ENCODE peak calls at places on chromosomes 13 and 19, in nine cellular contexts. Y, I, W, R, B, X, V, A and H are unnamed samples.

GRCh38 chr13:30685320-30685859 is 50.0 kb upstream of the ALOX5AP start:
- DNase-seq in Y (no peak), I (no peak), W (no peak), R (no peak), B (no peak), X (no peak), V (no peak), A (no peak), H (no peak)

GRCh38 chr13:23458972-23459371 is 25.5 kb upstream of the SACS start:
- DNase-seq in Y (no peak), I (no peak), W (no peak), R (no peak), B (no peak), X (no peak), V (no peak), A (no peak), H (no peak)

GRCh38 chr13:22915442-22916082 is 265.2 kb upstream of the SGCG start:
- DNase-seq in Y (peak), I (peak), W (no peak), R (no peak), B (peak), X (peak), V (no peak), A (peak), H (no peak)

GRCh38 chr19:39113199-39113598 is 12.4 kb upstream of the PAK4 start:
- DNase-seq in Y (no peak), I (no peak), W (no peak), R (no peak), B (no peak), X (no peak), V (no peak), A (no peak), H (no peak)

GRCh38 chr19:35718345-35719041 is 690 bp downstream of the KMT2B start:
- DNase-seq in Y (peak), I (no peak), W (peak), R (no peak), B (peak), X (peak), V (no peak), A (no peak), H (peak)

GRCh38 chr19:45496349-45496953 is 396 bp downstream of the RTN2 start:
- DNase-seq in Y (no peak), I (peak), W (no peak), R (no peak), B (peak), X (no peak), V (no peak), A (peak), H (peak)

GRCh38 chr19:4295972-4296771 is 6.0 kb downstream of the TMIGD2 start:
- DNase-seq in Y (no peak), I (peak), W (no peak), R (no peak), B (no peak), X (peak), V (no peak), A (no peak), H (no peak)

GRCh38 chr13:59305896-59306295 is 857.8 kb downstream of the DIAPH3 start:
- DNase-seq in Y (no peak), I (no peak), W (no peak), R (no peak), B (no peak), X (no peak), V (no peak), A (no peak), H (no peak)

GRCh38 chr13:88118952-88119351 is 447.8 kb downstream of the SLITRK5 start:
- DNase-seq in Y (no peak), I (no peak), W (no peak), R (no peak), B (no peak), X (no peak), V (no peak), A (no peak), H (no peak)

GRCh38 chr19:21934593-21934992 is 76.2 kb downstream of the ZNF208 start:
- DNase-seq in Y (no peak), I (no peak), W (no peak), R (no peak), B (no peak), X (no peak), V (no peak), A (no peak), H (no peak)

GRCh38 chr13:92136449-92137180 is 738.2 kb downstream of the GPC5 start:
- DNase-seq in Y (no peak), I (no peak), W (no peak), R (no peak), B (no peak), X (no peak), V (no peak), A (no peak), H (no peak)

GRCh38 chr19:34645551-34645950 is 31.4 kb downstream of the SCGB2B2 start:
- DNase-seq in Y (no peak), I (no peak), W (no peak), R (no peak), B (peak), X (no peak), V (no peak), A (no peak), H (no peak)

GRCh38 chr13:81987677-81988357 is 1646.9 kb upstream of the SPRY2 start:
- DNase-seq in Y (no peak), I (no peak), W (no peak), R (no peak), B (no peak), X (no peak), V (no peak), A (no peak), H (no peak)

GRCh38 chr19:12485571-12485970 is 955 bp upstream of the ZNF709 start:
- DNase-seq in Y (no peak), I (no peak), W (no peak), R (no peak), B (no peak), X (no peak), V (no peak), A (no peak), H (no peak)

GRCh38 chr19:31378404-31378803 is 29.2 kb upstream of the TSHZ3 start:
- DNase-seq in Y (peak), I (no peak), W (no peak), R (no peak), B (no peak), X (peak), V (no peak), A (peak), H (peak)

GRCh38 chr19:4744451-4745170 is 21.0 kb upstream of the DPP9 start:
- DNase-seq in Y (no peak), I (no peak), W (no peak), R (no peak), B (no peak), X (peak), V (no peak), A (peak), H (peak)

GRCh38 chr13:48185018-48185417 is 48.0 kb upstream of the ITM2B start:
- DNase-seq in Y (no peak), I (no peak), W (no peak), R (no peak), B (no peak), X (no peak), V (no peak), A (no peak), H (no peak)

GRCh38 chr13:81048026-81048461 is 707.1 kb upstream of the SPRY2 start:
- DNase-seq in Y (no peak), I (no peak), W (no peak), R (no peak), B (no peak), X (no peak), V (no peak), A (no peak), H (no peak)

GRCh38 chr13:67754016-67754415 is 523.9 kb upstream of the PCDH9 start:
- DNase-seq in Y (no peak), I (no peak), W (no peak), R (no peak), B (no peak), X (no peak), V (no peak), A (no peak), H (no peak)

GRCh38 chr19:15331419-15332310 is 674 bp downstream of the BRD4 start:
- DNase-seq in Y (peak), I (peak), W (peak), R (peak), B (peak), X (peak), V (no peak), A (peak), H (peak)

GRCh38 chr13:47175172-47175806 is 278.4 kb upstream of the HTR2A start:
- DNase-seq in Y (no peak), I (no peak), W (no peak), R (no peak), B (no peak), X (no peak), V (no peak), A (no peak), H (no peak)

GRCh38 chr19:35715981-35716734 is 1.6 kb upstream of the KMT2B start:
- DNase-seq in Y (peak), I (no peak), W (peak), R (no peak), B (peak), X (peak), V (no peak), A (peak), H (peak)

GRCh38 chr19:30883071-30883470 is 466.2 kb downstream of the TSHZ3 start:
- DNase-seq in Y (no peak), I (peak), W (no peak), R (no peak), B (no peak), X (no peak), V (no peak), A (no peak), H (no peak)

GRCh38 chr19:19140476-19140875 is 2.2 kb upstream of the TMEM161A start:
- DNase-seq in Y (no peak), I (peak), W (no peak), R (no peak), B (no peak), X (no peak), V (no peak), A (no peak), H (no peak)

GRCh38 chr19:6478815-6479214 is 2.8 kb downstream of the DENND1C start:
- DNase-seq in Y (no peak), I (no peak), W (no peak), R (no peak), B (no peak), X (no peak), V (no peak), A (no peak), H (no peak)
- H3K27ac ChIP-seq in Y (no peak), I (no peak), W (no peak), R (peak), B (no peak), X (no peak), V (no peak), A (no peak), H (no peak)

DNA sequence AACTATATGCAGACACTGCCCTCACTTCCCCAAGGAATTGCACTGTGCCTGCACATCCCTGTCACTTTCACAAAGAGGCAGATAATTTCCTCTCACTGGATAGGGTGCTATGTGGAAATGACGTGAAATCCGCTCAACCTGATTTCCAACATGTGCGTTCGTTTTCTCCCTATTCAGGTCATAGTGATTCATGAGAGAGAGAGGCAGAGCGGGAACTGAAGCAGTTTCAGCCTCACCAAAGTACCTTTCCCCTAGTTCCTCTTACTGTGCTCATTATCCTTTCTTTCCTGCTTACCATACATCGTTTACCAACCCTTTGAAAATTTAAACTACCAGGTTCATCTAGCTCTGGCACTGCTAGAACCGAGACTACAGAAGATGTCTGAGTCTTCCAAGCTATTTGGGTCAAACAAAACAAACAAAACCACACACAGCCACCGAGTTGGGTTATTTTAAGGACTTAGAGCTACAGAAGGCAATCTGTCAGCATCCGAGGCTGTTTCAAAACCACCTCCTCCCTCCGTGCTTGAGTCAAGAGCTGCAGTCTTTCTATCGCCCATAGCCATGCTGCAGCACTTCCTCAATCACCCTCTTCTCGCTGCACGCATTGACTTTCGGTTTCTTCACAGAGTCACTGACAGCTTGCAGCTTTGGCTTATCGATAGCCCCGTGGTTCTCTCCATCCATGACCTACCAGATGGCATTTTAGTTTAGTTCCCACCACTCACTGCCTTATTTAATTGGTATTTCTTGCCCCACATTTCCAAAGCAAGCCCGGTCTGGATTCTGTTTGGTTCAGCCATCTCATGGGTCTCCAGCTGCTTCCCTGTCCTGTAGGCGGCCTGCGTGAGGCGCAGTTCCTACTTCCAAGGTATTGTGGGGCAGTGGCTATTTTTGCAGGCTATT is 1395.8 kb downstream of the EFNB2 start:
- DNase-seq in Y (peak), I (peak), W (peak), R (peak), B (peak), X (peak), V (no peak), A (no peak), H (peak)
- H3K27ac ChIP-seq in Y (peak), I (no peak), W (peak), R (peak), B (no peak), X (no peak), V (peak), A (no peak), H (peak)

GRCh38 chr13:107367258-107367657 is 799.3 kb upstream of the ARGLU1 start:
- DNase-seq in Y (no peak), I (no peak), W (no peak), R (no peak), B (no peak), X (no peak), V (no peak), A (no peak), H (no peak)

GRCh38 chr13:107373551-107373950 is 805.6 kb upstream of the ARGLU1 start:
- DNase-seq in Y (no peak), I (peak), W (no peak), R (no peak), B (no peak), X (no peak), V (no peak), A (no peak), H (no peak)

GRCh38 chr13:107374038-107374437 is 806.1 kb upstream of the ARGLU1 start:
- DNase-seq in Y (no peak), I (no peak), W (no peak), R (no peak), B (no peak), X (no peak), V (no peak), A (no peak), H (no peak)

GRCh38 chr13:107365466-107366215 is 797.7 kb upstream of the ARGLU1 start:
- DNase-seq in Y (no peak), I (no peak), W (no peak), R (no peak), B (no peak), X (no peak), V (no peak), A (no peak), H (no peak)

GRCh38 chr13:107370036-107370785 is 802.3 kb upstream of the ARGLU1 start:
- DNase-seq in Y (no peak), I (no peak), W (no peak), R (no peak), B (no peak), X (no peak), V (no peak), A (no peak), H (no peak)
- H3K27ac ChIP-seq in Y (no peak), I (no peak), W (no peak), R (no peak), B (no peak), X (no peak), V (no peak), A (no peak), H (no peak)

GRCh38 chr19:40424637-40425449 is 949 bp downstream of the SERTAD1 start:
- DNase-seq in Y (no peak), I (peak), W (no peak), R (no peak), B (no peak), X (peak), V (no peak), A (no peak), H (no peak)
- H3K27ac ChIP-seq in Y (peak), I (no peak), W (peak), R (peak), B (peak), X (peak), V (peak), A (peak), H (peak)

GRCh38 chr19:58394821-58395219 is 636 bp upstream of the RNF225 start:
- DNase-seq in Y (no peak), I (no peak), W (no peak), R (no peak), B (peak), X (no peak), V (no peak), A (no peak), H (no peak)
- H3K27ac ChIP-seq in Y (no peak), I (no peak), W (no peak), R (no peak), B (no peak), X (no peak), V (no peak), A (no peak), H (no peak)

GRCh38 chr13:110557082-110557481 is 4.4 kb downstream of the RAB20 start:
- DNase-seq in Y (no peak), I (no peak), W (no peak), R (no peak), B (peak), X (no peak), V (no peak), A (no peak), H (no peak)

GRCh38 chr13:110554946-110555345 is 6.6 kb downstream of the RAB20 start:
- DNase-seq in Y (no peak), I (no peak), W (no peak), R (no peak), B (peak), X (no peak), V (no peak), A (no peak), H (no peak)

GRCh38 chr13:110557610-110558305 is 3.8 kb downstream of the RAB20 start:
- DNase-seq in Y (no peak), I (no peak), W (no peak), R (no peak), B (peak), X (peak), V (no peak), A (no peak), H (no peak)

GRCh38 chr13:110555601-110556223 is 5.8 kb downstream of the RAB20 start:
- DNase-seq in Y (no peak), I (no peak), W (peak), R (no peak), B (peak), X (peak), V (no peak), A (no peak), H (no peak)

DNA sequence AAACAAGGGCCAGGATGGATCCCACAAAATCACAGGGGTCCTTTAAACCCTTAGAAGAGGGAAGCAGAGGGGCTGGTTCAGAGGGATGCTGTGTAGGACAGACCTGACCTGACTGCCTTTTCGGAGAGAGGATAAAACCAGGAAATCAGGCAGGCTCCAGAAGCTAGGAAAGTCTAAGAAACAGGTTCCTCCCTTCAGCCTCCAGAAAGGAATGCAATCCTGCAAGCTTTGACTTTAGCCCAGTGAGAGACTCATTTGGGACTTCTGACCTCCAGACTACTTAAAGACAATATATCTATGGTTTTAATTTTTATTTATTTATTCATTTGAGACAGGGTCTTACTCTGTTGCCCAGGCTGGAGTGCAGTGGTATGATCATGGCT is 5.3 kb downstream of the RAB20 start:
- DNase-seq in Y (no peak), I (no peak), W (no peak), R (no peak), B (no peak), X (no peak), V (no peak), A (no peak), H (no peak)
- H3K27ac ChIP-seq in Y (no peak), I (no peak), W (peak), R (no peak), B (no peak), X (peak), V (no peak), A (no peak), H (no peak)

DNA sequence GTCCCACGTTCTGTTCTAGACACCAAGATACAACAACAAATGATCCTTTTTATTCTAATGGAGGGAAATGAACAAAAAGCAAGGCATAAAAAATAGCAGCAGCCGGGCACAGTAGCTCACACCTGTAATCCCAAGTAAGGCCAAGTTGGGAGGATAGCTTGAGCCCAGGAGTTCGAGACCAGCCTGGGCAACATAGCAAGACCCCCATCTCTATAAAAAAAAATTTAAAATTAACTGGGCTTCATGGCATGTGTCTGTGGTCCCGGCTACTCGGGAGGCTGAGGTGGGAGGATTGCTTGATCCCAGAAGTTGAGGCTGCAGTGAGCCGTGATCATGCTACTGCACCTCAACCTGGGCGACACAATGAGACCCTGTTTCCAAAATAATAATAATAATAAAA is 1.0 kb downstream of the MIA start:
- DNase-seq in Y (no peak), I (no peak), W (no peak), R (no peak), B (no peak), X (no peak), V (no peak), A (no peak), H (no peak)
- H3K27ac ChIP-seq in Y (peak), I (no peak), W (no peak), R (peak), B (no peak), X (no peak), V (peak), A (peak), H (peak)

GRCh38 chr19:50416815-50417137 is 2.0 kb upstream of the SPIB start:
- DNase-seq in Y (no peak), I (no peak), W (no peak), R (no peak), B (no peak), X (no peak), V (no peak), A (no peak), H (no peak)

GRCh38 chr19:50417850-50418185 is 920 bp upstream of the SPIB start:
- DNase-seq in Y (no peak), I (no peak), W (peak), R (no peak), B (no peak), X (no peak), V (no peak), A (no peak), H (no peak)

GRCh38 chr19:50418186-50419021 is at the start of gene SPIB:
- DNase-seq in Y (no peak), I (peak), W (peak), R (no peak), B (no peak), X (no peak), V (no peak), A (no peak), H (no peak)

GRCh38 chr19:50416034-50416814 is 2.5 kb upstream of the SPIB start:
- DNase-seq in Y (no peak), I (peak), W (no peak), R (no peak), B (no peak), X (no peak), V (no peak), A (no peak), H (no peak)

GRCh38 chr19:50417138-50417849 is 1.4 kb upstream of the SPIB start:
- DNase-seq in Y (no peak), I (peak), W (peak), R (no peak), B (no peak), X (peak), V (no peak), A (no peak), H (no peak)
- H3K27ac ChIP-seq in Y (no peak), I (no peak), W (no peak), R (no peak), B (no peak), X (no peak), V (no peak), A (no peak), H (no peak)

GRCh38 chr13:33917135-33917534 is 99.2 kb downstream of the RFC3 start:
- DNase-seq in Y (no peak), I (no peak), W (no peak), R (no peak), B (no peak), X (no peak), V (no peak), A (no peak), H (no peak)
- H3K27ac ChIP-seq in Y (no peak), I (no peak), W (no peak), R (no peak), B (no peak), X (no peak), V (no peak), A (no peak), H (no peak)